ENCODE peak calls at places on chromosome 18, in ten cellular contexts. W is A549, A is endothelial cell of umbilical vein, C is keratinocyte, Z is psoas muscle, M is body of pancreas, Q is mammary epithelial cell, I is AG04450, H is right atrium auricular region, D is Panc1. S is an unnamed sample.

GRCh38 chr18:985301-985700 is 80.6 kb downstream of the ADCYAP1 start:
- DNase-seq in Z (no peak), I (no peak), Q (no peak), M (no peak), C (no peak), A (no peak), W (no peak), H (no peak), D (no peak), S (peak)

GRCh38 chr18:9475643-9476580 is 599 bp downstream of the RALBP1 start:
- DNase-seq in I (no peak), Q (peak), C (no peak), D (no peak), H (no peak), W (no peak), M (no peak), Z (no peak), A (peak), S (no peak)

GRCh38 chr18:8357320-8357719 is 251.9 kb upstream of the RAB12 start:
- DNase-seq in Z (no peak), H (no peak), Q (no peak), W (no peak), M (no peak), A (no peak), I (no peak), D (no peak), C (no peak), S (no peak)

GRCh38 chr18:623760-624620 is 27.2 kb downstream of the CLUL1 start:
- DNase-seq in Z (peak), D (no peak), C (no peak), M (peak), W (peak), A (peak), I (peak), Q (peak), H (no peak), S (peak)

GRCh38 chr18:3624818-3625716 is 175.1 kb downstream of the TGIF1 start:
- DNase-seq in C (peak), Z (peak), W (peak), A (peak), D (no peak), Q (peak), H (peak), I (peak), M (no peak), S (no peak)

GRCh38 chr18:60347526-60348045 is 25.0 kb downstream of the MC4R start:
- DNase-seq in C (no peak), I (no peak), H (no peak), D (no peak), W (no peak), Z (no peak), Q (no peak), M (no peak), A (no peak), S (no peak)

GRCh38 chr18:44626807-44627206 is 53.9 kb upstream of the SETBP1 start:
- DNase-seq in A (no peak), M (no peak), Q (no peak), I (no peak), W (no peak), H (no peak), C (no peak), D (no peak), Z (no peak), S (no peak)

GRCh38 chr18:69401475-69402218 is 959 bp downstream of the DOK6 start:
- DNase-seq in Q (no peak), M (no peak), H (no peak), C (no peak), A (peak), I (no peak), W (peak), Z (no peak), D (no peak), S (peak)

GRCh38 chr18:3250237-3251107 is 2.9 kb downstream of the MYL12A start:
- DNase-seq in M (no peak), C (no peak), H (no peak), Q (peak), I (no peak), D (no peak), W (no peak), Z (no peak), A (peak), S (no peak)

GRCh38 chr18:2979871-2980606 is 32.9 kb downstream of the LPIN2 start:
- DNase-seq in C (no peak), W (peak), I (no peak), Q (no peak), D (no peak), H (no peak), M (no peak), A (peak), Z (no peak), S (no peak)

GRCh38 chr18:38525039-38525438 is 959.4 kb upstream of the CELF4 start:
- DNase-seq in A (no peak), C (no peak), H (no peak), D (no peak), M (no peak), Q (no peak), W (no peak), Z (no peak), I (no peak), S (no peak)

GRCh38 chr18:74171910-74172606 is 23.7 kb downstream of the TIMM21 start:
- DNase-seq in M (no peak), C (no peak), H (no peak), Q (no peak), D (no peak), W (no peak), I (no peak), Z (no peak), A (no peak), S (no peak)

GRCh38 chr18:10685484-10685883 is 159.7 kb downstream of the NAPG start:
- DNase-seq in H (no peak), Q (no peak), M (no peak), D (no peak), I (no peak), W (no peak), A (no peak), Z (no peak), C (no peak), S (no peak)

GRCh38 chr18:10689954-10690302 is 164.1 kb downstream of the NAPG start:
- DNase-seq in C (no peak), M (no peak), W (no peak), I (no peak), Z (no peak), Q (no peak), A (no peak), H (no peak), D (no peak), S (no peak)

GRCh38 chr18:10690376-10690775 is 164.5 kb downstream of the NAPG start:
- DNase-seq in D (no peak), H (no peak), A (no peak), W (no peak), Q (no peak), C (no peak), I (no peak), M (no peak), Z (no peak), S (no peak)

GRCh38 chr18:10689231-10689953 is 163.6 kb downstream of the NAPG start:
- DNase-seq in D (no peak), M (no peak), Q (no peak), C (no peak), H (no peak), W (no peak), I (no peak), Z (no peak), A (no peak), S (no peak)

DNA sequence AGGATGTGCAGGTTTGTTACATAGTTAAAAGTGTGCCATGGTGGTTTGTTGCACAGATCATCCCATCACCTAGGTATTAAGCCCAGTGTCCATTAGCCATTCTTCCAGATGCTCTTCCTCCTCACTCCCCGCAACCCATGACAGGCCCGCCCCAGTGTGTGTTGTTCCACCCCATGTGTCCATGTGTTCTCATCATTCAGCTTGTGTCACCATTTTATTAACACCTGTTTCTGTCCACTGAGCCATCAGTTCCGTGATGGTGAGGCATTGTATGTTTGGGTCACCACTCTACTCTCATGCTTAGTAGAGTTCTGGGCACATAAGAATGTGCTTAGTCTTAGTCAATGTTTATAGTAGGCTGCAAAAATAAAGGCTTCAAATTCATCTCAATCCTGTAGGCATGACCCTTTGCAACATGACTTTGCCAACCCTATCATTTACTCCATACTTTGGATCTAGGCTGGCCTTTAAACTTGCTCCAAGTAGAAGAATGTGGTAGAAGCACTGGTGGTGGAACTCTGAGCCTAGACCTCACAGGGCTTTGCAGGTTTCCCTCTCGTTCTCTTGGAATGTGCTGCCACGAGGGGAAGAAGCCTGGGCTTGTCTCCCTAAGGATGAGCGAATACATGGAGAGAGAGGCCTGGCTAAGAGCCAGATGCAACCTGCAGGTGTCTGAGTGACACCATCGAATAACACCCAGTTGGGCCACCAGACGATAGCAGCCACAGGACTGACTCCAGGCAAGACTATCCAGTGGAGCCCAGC is 161.5 kb downstream of the NAPG start:
- DNase-seq in Z (no peak), M (no peak), D (no peak), H (no peak), I (no peak), Q (peak), C (no peak), W (no peak), A (no peak), S (no peak)
- H3K4me3 ChIP-seq in Z (no peak), M (no peak), D (no peak), H (no peak), I (no peak), Q (no peak), C (no peak), W (no peak), A (no peak), S (no peak)

GRCh38 chr18:26457611-26458350 is 90.6 kb downstream of the KCTD1 start:
- DNase-seq in H (no peak), A (no peak), Q (no peak), I (no peak), M (no peak), W (no peak), D (no peak), Z (no peak), C (no peak), S (peak)
- TF ChIP-seq CTCF in H (no peak), A (no peak), Q (no peak), I (no peak), M (no peak), W (no peak), D (peak), Z (no peak), C (no peak), S (peak)

GRCh38 chr18:42024131-42024530 is 69.1 kb downstream of the PIK3C3 start:
- DNase-seq in Q (no peak), D (no peak), Z (no peak), W (no peak), C (no peak), I (no peak), A (no peak), H (no peak), M (no peak), S (no peak)

DNA sequence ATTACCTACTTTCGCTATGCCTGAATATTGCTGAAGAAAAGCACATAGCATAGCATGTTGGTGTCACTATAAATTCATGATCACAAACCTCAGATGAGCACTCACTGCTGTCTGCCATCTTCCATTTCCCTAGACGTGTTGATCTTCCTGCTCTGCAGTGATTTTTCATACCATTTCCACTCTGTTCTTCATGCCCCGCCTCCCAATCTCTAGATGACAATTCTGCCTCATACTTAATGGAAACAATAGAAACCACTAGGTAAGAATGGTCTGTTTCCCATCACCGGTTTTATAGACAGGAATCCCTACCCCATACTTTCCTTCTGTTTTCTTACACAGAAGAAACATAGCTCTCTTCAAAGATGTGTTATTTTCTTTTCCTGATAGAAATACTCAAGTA is 63.8 kb downstream of the PIK3C3 start:
- DNase-seq in H (no peak), M (no peak), D (no peak), I (no peak), A (no peak), W (no peak), C (no peak), Z (no peak), Q (no peak), S (no peak)
- H3K27ac ChIP-seq in H (no peak), M (no peak), D (no peak), I (no peak), A (no peak), W (no peak), C (no peak), Z (no peak), Q (no peak), S (no peak)

GRCh38 chr18:13502585-13502984 is 223.8 kb downstream of the FAM210A start:
- DNase-seq in H (peak), M (no peak), Z (peak), Q (no peak), W (no peak), C (no peak), I (no peak), D (no peak), A (peak), S (no peak)
- H3K4me3 ChIP-seq in H (no peak), M (no peak), Z (peak), Q (no peak), W (no peak), C (no peak), I (no peak), D (no peak), A (no peak), S (no peak)

GRCh38 chr18:13617826-13618515 is 108.4 kb downstream of the FAM210A start:
- DNase-seq in M (no peak), W (no peak), Z (no peak), D (no peak), H (peak), I (no peak), C (no peak), Q (no peak), A (no peak), S (no peak)

GRCh38 chr18:13620206-13620672 is 106.1 kb downstream of the FAM210A start:
- DNase-seq in Q (no peak), M (no peak), Z (no peak), C (no peak), A (no peak), D (no peak), W (no peak), H (peak), I (no peak), S (no peak)

GRCh38 chr18:13620818-13621445 is 105.4 kb downstream of the FAM210A start:
- DNase-seq in M (no peak), D (no peak), C (no peak), A (no peak), Q (no peak), I (no peak), W (no peak), H (peak), Z (no peak), S (no peak)

GRCh38 chr18:13619505-13620205 is 106.7 kb downstream of the FAM210A start:
- DNase-seq in W (no peak), I (no peak), H (peak), Q (no peak), D (no peak), A (no peak), Z (no peak), M (no peak), C (no peak), S (no peak)

DNA sequence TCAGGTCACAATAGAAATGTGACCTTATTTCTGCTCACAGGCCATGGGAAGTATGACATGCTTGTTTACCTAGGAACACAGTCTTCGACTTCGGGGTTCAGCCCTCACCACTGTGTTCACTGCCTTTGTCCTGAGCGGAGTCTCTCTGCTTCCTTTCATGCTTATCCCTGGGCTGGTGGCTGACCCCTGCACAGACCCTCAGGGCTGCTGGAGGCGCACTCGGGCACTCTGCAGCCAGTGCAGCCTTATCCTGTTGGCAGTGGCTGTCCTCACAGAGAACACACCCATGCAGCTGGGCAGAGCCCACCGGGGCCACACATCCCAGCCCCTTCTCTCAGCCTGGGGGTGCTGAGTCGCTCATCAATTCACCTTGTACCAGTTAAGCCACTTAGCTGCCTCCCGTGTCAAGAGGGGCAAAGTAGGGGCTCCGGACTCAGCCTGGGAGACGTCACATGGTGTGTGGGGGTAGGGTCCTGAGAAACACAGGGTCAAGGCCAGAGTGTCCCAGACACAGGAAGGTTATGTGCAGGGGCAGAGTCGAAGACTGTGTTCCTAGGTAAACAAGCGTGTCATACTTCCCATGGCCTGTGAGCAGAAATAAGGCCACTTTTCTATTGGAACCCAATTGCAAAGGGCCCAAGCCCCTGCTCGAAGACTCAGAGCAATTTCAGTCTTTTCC is 107.5 kb downstream of the FAM210A start:
- DNase-seq in Q (no peak), W (no peak), M (no peak), C (no peak), D (no peak), H (peak), Z (no peak), I (no peak), A (peak), S (no peak)
- TF ChIP-seq CTCF in Q (no peak), W (no peak), M (no peak), C (no peak), D (no peak), H (no peak), Z (no peak), I (no peak), A (no peak), S (no peak)

GRCh38 chr18:45783097-45784075 is 42.1 kb upstream of the SIGLEC15 start:
- DNase-seq in Q (no peak), D (no peak), Z (no peak), I (no peak), W (peak), A (no peak), H (no peak), M (no peak), C (no peak), S (no peak)
- H3K27ac ChIP-seq in Q (peak), D (no peak), Z (no peak), I (peak), W (peak), A (no peak), H (no peak), M (no peak), C (peak), S (no peak)

GRCh38 chr18:48539406-48540328 is 836 bp downstream of the CTIF start:
- DNase-seq in Q (peak), Z (peak), C (no peak), D (no peak), A (peak), I (no peak), M (peak), H (peak), W (peak), S (peak)
- H3K4me3 ChIP-seq in Q (peak), Z (peak), C (peak), D (peak), A (peak), I (peak), M (peak), H (peak), W (peak), S (peak)

GRCh38 chr18:12028674-12029073 is 47.4 kb downstream of the IMPA2 start:
- DNase-seq in I (no peak), M (no peak), C (no peak), H (no peak), D (no peak), Z (no peak), A (no peak), Q (no peak), W (no peak), S (no peak)

GRCh38 chr18:12028040-12028628 is 46.8 kb downstream of the IMPA2 start:
- DNase-seq in A (no peak), Z (no peak), M (no peak), Q (no peak), I (no peak), W (no peak), C (no peak), H (no peak), D (no peak), S (no peak)

GRCh38 chr18:12027480-12027879 is 46.2 kb downstream of the IMPA2 start:
- DNase-seq in D (no peak), C (no peak), M (no peak), W (no peak), Q (no peak), H (no peak), Z (no peak), A (no peak), I (no peak), S (no peak)

GRCh38 chr18:12027046-12027445 is 45.7 kb downstream of the IMPA2 start:
- DNase-seq in C (peak), Z (peak), A (no peak), D (no peak), M (peak), Q (peak), H (no peak), W (no peak), I (no peak), S (no peak)

DNA sequence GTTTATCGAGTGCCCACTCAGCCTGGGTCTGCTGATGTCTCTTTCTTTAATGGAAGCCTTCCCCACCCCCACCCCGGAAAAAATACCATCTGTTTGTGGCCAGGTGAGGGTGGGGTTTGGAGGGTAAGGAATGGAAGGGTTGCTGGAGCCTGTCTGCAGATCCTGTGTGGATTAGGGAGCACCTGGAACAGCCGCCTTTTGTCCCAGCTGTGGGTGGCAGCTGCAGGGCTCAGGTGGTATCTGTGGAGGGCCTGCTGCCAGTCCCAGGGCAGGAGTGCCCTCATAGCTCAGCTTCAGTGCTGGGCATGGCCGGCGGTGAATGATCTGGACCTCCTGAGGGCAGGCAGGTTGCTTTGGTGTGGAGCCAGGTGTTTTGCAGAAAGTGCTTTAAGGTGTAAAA is 45.3 kb downstream of the IMPA2 start:
- DNase-seq in D (no peak), C (no peak), I (no peak), H (no peak), Q (no peak), Z (no peak), A (no peak), M (peak), W (no peak), S (no peak)
- TF ChIP-seq CTCF in D (no peak), C (no peak), I (no peak), H (no peak), Q (no peak), Z (no peak), A (no peak), M (peak), W (no peak), S (no peak)